ENCODE peak calls at places on chromosomes 5 and 9, in eight cellular contexts. Y is activated CD8-positive, alpha-beta memory T cell treated with anti-CD3 and anti-CD28 coated beads for 4 hours; X is HTR-8/SVneo; E is HuH-7; K is NAMALWA; U is left ventricle myocardium inferior; I is mesendoderm; A is activated CD8-positive, alpha-beta T cell treated with anti-CD3 and anti-CD28 coated beads for 36 hours. W is an unnamed sample.

GRCh38 chr5:108753877-108754276 is 6.2 kb downstream of the FER start:
- DNase-seq in Y (no peak), X (peak; percentile 26), E (no peak), K (no peak), U (no peak), I (no peak), A (no peak), W (no peak)

GRCh38 chr5:153530357-153531143 is 40.1 kb downstream of the GRIA1 start:
- DNase-seq in Y (no peak), X (no peak), E (no peak), K (no peak), U (no peak), I (peak; percentile 32), A (no peak), W (no peak)

GRCh38 chr5:83577036-83577636 is 105.6 kb downstream of the VCAN start:
- DNase-seq in Y (no peak), X (no peak), E (peak; percentile 15), K (no peak), U (no peak), I (peak; percentile 54), A (no peak), W (no peak)

GRCh38 chr9:89969156-89969566 is 364.3 kb downstream of the GADD45G start:
- DNase-seq in Y (no peak), X (no peak), E (no peak), K (no peak), U (no peak), I (no peak), A (peak; percentile 31), W (no peak)

GRCh38 chr5:57412010-57412409 is 70.6 kb downstream of the ACTBL2 start:
- DNase-seq in Y (no peak), X (no peak), E (peak; percentile 5), K (no peak), U (no peak), I (no peak), A (no peak), W (no peak)

GRCh38 chr5:53291047-53291446 is 181.5 kb upstream of the MOCS2 start:
- DNase-seq in Y (no peak), X (no peak), E (no peak), K (no peak), U (no peak), I (no peak), A (no peak), W (peak; percentile 9)

GRCh38 chr9:85178486-85178885 is 509.0 kb downstream of the NTRK2 start:
- DNase-seq in Y (no peak), X (no peak), E (no peak), K (no peak), U (no peak), I (peak; percentile 29), A (no peak), W (no peak)

GRCh38 chr5:127029513-127030258 is 672 bp downstream of the MARCHF3 start:
- DNase-seq in Y (no peak), X (peak; percentile 61), E (peak; percentile 15), K (peak; percentile 85), U (peak; percentile 35), I (peak; percentile 88), A (peak; percentile 70), W (peak; percentile 63)

GRCh38 chr9:121568101-121568460 is 68.4 kb upstream of the GGTA1 start:
- DNase-seq in Y (no peak), X (no peak), E (no peak), K (no peak), U (peak; percentile 26), I (no peak), A (no peak), W (peak; percentile 13)

GRCh38 chr5:139814704-139815280 is 19.2 kb downstream of the PSD2 start:
- DNase-seq in Y (no peak), X (no peak), E (no peak), K (no peak), U (no peak), I (no peak), A (no peak), W (no peak)